ENCODE peak calls at places on chromosomes 11 and 22, in six cellular contexts. Y is dorsolateral prefrontal cortex, S is lower lobe of right lung, X is upper lobe of right lung, A is psoas muscle, Z is spleen. T is an unnamed sample.

GRCh38 chr11:5690736-5691135 is 1.1 kb downstream of the TRIM22 start:
- DNase-seq in Y (no peak), S (no peak), X (no peak), A (no peak), Z (no peak), T (no peak)

GRCh38 chr11:72072348-72072747 is 8.0 kb downstream of the NUMA1 start:
- DNase-seq in Y (no peak), S (no peak), X (no peak), A (no peak), Z (no peak), T (no peak)

GRCh38 chr11:69344570-69345145 is 50.7 kb downstream of the MYEOV start:
- DNase-seq in Y (no peak), S (no peak), X (peak), A (no peak), Z (no peak), T (no peak)

GRCh38 chr22:46025973-46026906 is 49.3 kb upstream of the WNT7B start:
- DNase-seq in Y (peak), S (peak), X (peak), A (no peak), Z (peak), T (no peak)

GRCh38 chr11:95536049-95536448 is 253.5 kb downstream of the FAM76B start:
- DNase-seq in Y (no peak), S (no peak), X (no peak), A (no peak), Z (no peak), T (no peak)

GRCh38 chr11:105469931-105470330 is 139.9 kb upstream of the GRIA4 start:
- DNase-seq in Y (no peak), S (no peak), X (no peak), A (no peak), Z (no peak), T (no peak)

GRCh38 chr11:116610190-116610589 is 162.6 kb downstream of the BUD13 start:
- DNase-seq in Y (no peak), S (no peak), X (no peak), A (no peak), Z (no peak), T (no peak)

GRCh38 chr22:38756631-38757463 is 1.0 kb upstream of the SUN2 start:
- DNase-seq in Y (no peak), S (peak), X (peak), A (no peak), Z (peak), T (no peak)

GRCh38 chr11:865512-866430 is 23.1 kb downstream of the TSPAN4 start:
- DNase-seq in Y (no peak), S (no peak), X (no peak), A (no peak), Z (no peak), T (no peak)

GRCh38 chr11:41917900-41918299 is 458.4 kb upstream of the LRRC4C start:
- DNase-seq in Y (no peak), S (no peak), X (no peak), A (no peak), Z (peak), T (no peak)

GRCh38 chr11:8756201-8756600 is 73.6 kb downstream of the RPL27A start:
- DNase-seq in Y (no peak), S (no peak), X (no peak), A (no peak), Z (no peak), T (no peak)

GRCh38 chr11:33410086-33410765 is 153.0 kb downstream of the HIPK3 start:
- DNase-seq in Y (no peak), S (no peak), X (no peak), A (no peak), Z (no peak), T (no peak)

GRCh38 chr22:38728899-38729796 is 23.4 kb downstream of the GTPBP1 start:
- DNase-seq in Y (no peak), S (no peak), X (no peak), A (no peak), Z (peak), T (no peak)

GRCh38 chr11:35619030-35619753 is 932 bp downstream of the FJX1 start:
- DNase-seq in Y (no peak), S (peak), X (peak), A (peak), Z (peak), T (no peak)

DNA sequence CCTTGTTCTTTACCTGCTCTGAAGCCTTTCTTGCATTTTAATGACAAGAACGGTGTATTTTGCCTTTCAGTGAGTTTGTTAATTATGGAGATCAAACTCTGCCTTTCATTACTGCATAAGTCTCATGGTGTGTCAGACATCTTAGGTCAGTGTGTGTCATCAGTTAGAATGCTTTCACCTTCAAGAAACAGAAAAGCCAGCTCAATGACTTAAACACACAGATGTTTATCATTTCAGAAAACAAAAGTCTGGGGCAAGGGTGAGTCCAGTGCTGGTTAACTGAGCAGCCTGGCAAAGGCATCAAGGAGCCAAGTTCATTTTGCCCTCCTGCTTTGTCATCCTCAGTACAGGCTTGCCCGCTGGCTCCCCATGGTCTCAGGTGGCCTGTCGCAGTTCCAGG is 54.5 kb downstream of the PACS1 start:
- DNase-seq in Y (no peak), S (no peak), X (no peak), A (no peak), Z (no peak), T (no peak)
- H3K27ac ChIP-seq in Y (peak), S (no peak), X (no peak), A (no peak), Z (no peak), T (no peak)

GRCh38 chr22:28939932-28940331 is 56.6 kb downstream of the ZNRF3 start:
- DNase-seq in Y (no peak), S (no peak), X (no peak), A (no peak), Z (no peak), T (no peak)

GRCh38 chr22:28942333-28942732 is 59.0 kb downstream of the ZNRF3 start:
- DNase-seq in Y (no peak), S (no peak), X (no peak), A (no peak), Z (no peak), T (no peak)

GRCh38 chr22:28939394-28939793 is 56.0 kb downstream of the ZNRF3 start:
- DNase-seq in Y (no peak), S (no peak), X (no peak), A (no peak), Z (no peak), T (no peak)

GRCh38 chr22:28938286-28938833 is 55.0 kb downstream of the ZNRF3 start:
- DNase-seq in Y (no peak), S (no peak), X (no peak), A (no peak), Z (no peak), T (no peak)

GRCh38 chr22:28940441-28940840 is 57.1 kb downstream of the ZNRF3 start:
- DNase-seq in Y (no peak), S (no peak), X (no peak), A (no peak), Z (no peak), T (no peak)
- H3K27ac ChIP-seq in Y (peak), S (no peak), X (no peak), A (no peak), Z (no peak), T (no peak)

GRCh38 chr11:126585388-126586302 is 230.2 kb downstream of the ST3GAL4 start:
- DNase-seq in Y (no peak), S (no peak), X (no peak), A (peak), Z (peak), T (no peak)
- H3K27ac ChIP-seq in Y (no peak), S (no peak), X (peak), A (no peak), Z (no peak), T (no peak)

DNA sequence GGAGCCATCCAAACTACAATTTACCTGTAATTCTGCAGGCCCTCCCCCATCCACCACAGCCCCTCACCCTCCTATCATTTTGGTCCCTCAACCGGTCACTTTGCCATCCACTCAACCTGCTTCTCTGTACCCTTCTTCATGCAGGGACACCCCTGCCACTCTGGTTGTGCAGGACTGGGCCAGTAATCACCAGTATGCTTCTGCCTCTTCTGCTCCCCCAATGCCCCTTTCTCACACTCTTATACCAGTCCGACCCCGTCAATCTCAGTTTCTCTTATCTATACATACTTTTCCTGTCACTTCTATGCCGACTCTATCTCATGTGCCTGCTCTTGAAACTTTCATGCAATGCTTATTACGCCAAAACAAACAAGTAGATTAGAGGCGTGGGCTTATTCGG is 5.1 kb upstream of the COMT start:
- DNase-seq in Y (no peak), S (peak), X (no peak), A (no peak), Z (no peak), T (no peak)
- H3K27ac ChIP-seq in Y (no peak), S (no peak), X (peak), A (no peak), Z (no peak), T (no peak)

GRCh38 chr22:36294801-36295200 is 41.9 kb downstream of the APOL1 start:
- DNase-seq in Y (no peak), S (peak), X (no peak), A (no peak), Z (peak), T (no peak)
- H3K27ac ChIP-seq in Y (no peak), S (no peak), X (no peak), A (no peak), Z (no peak), T (no peak)

DNA sequence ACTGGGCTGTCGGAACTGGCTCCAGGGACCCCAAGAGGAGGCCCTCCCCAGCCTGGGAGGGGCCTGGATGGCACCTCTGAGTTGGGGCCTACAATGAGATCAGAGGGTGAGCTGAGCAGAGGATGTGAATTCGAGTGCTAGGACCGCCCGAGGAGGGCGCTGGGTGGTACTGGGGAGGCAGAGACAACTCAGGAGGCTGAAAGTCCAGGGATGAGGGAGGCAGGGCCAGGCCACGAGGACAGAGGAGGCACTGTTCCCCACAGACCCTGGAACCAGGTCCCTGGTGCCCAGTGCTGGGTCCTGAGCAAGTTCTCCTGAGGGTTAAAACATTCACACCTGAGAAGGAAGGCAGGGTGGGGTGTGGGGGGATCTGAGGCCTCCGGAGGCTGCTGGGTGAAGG is 218.0 kb downstream of the CTTN start:
- DNase-seq in Y (no peak), S (no peak), X (no peak), A (no peak), Z (no peak), T (no peak)
- H3K27ac ChIP-seq in Y (no peak), S (no peak), X (no peak), A (no peak), Z (no peak), T (no peak)

DNA sequence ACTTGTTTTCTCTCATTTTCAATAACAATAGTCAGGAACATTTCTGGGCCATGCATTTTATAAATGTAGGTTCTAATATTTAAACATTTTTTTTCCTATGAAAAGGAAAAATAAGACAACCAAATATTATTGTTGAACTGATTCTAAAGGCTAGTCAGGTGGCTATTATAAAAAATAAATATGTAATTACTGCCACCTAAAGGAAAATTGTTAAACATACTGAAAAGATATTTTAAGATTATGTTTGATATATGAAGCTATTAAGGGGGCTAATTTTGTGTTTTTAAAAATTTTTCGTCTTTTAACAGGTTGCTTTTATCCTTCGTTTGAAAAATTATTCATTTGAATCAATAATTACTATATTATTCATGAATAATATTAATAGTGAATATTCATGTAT is 62.2 kb upstream of the FDX1 start:
- DNase-seq in Y (no peak), S (no peak), X (no peak), A (no peak), Z (no peak), T (no peak)
- H3K27ac ChIP-seq in Y (no peak), S (no peak), X (no peak), A (no peak), Z (no peak), T (no peak)

DNA sequence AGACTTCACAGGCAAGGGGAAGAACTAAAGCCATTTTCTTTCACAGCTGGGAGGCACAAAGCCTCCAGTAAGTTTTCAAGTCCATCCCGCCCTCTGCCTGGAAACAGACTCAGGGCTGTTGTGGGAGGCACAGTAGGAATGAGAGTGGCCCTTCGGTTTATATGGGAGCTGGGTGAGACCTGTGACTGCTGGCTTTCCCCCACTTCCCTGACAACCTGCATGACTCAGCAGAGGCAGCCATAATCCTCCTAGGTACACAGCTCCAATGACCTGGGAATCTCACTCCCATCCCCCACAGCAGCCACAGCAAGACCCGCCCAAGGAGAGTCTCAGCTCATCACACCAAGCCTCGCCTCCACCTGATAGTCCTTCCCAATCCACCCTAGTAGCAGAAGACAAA is 12.1 kb upstream of the TMEM45B start:
- DNase-seq in Y (no peak), S (no peak), X (no peak), A (no peak), Z (no peak), T (no peak)
- H3K27ac ChIP-seq in Y (no peak), S (no peak), X (no peak), A (no peak), Z (no peak), T (peak)

GRCh38 chr11:19800162-19800561 is 87.5 kb downstream of the NAV2 start:
- DNase-seq in Y (peak), S (no peak), X (no peak), A (no peak), Z (no peak), T (no peak)
- H3K27ac ChIP-seq in Y (no peak), S (no peak), X (no peak), A (no peak), Z (no peak), T (no peak)

GRCh38 chr22:43953988-43954771 is 1.1 kb upstream of the SAMM50 start:
- DNase-seq in Y (no peak), S (no peak), X (no peak), A (no peak), Z (no peak), T (no peak)
- H3K27ac ChIP-seq in Y (no peak), S (no peak), X (no peak), A (peak), Z (no peak), T (peak)